ENCODE peak calls at places on chromosomes 6 and 20, in four cellular contexts. C is sigmoid colon, W is GM12878, O is ovary. K is an unnamed sample.

GRCh38 chr6:9140861-9141534 is 705.7 kb upstream of the SLC35B3 start:
- DNase-seq in C (no peak), W (no peak), O (no peak), K (no peak)

GRCh38 chr20:18647777-18648176 is 59.9 kb downstream of the DTD1 start:
- DNase-seq in C (peak), W (no peak), O (no peak), K (no peak)

GRCh38 chr6:170026272-170027110 is 264.4 kb downstream of the DLL1 start:
- DNase-seq in C (peak), W (no peak), O (peak), K (no peak)

GRCh38 chr6:79377830-79378460 is 143.5 kb upstream of the HMGN3 start:
- DNase-seq in C (no peak), W (no peak), O (no peak), K (no peak)

GRCh38 chr6:151451950-151452749 is at the start of gene RMND1:
- DNase-seq in C (peak), W (peak), O (peak), K (peak)

GRCh38 chr6:34425132-34425497 is 754 bp downstream of the RPS10 start:
- DNase-seq in C (no peak), W (no peak), O (no peak), K (no peak)

GRCh38 chr6:1615651-1616420 is 6.1 kb downstream of the FOXC1 start:
- DNase-seq in C (no peak), W (no peak), O (no peak), K (no peak)

GRCh38 chr6:154510144-154510905 is at the start of gene CNKSR3:
- DNase-seq in C (peak), W (no peak), O (peak), K (peak)

GRCh38 chr20:47282864-47283263 is 73.6 kb downstream of the ZMYND8 start:
- DNase-seq in C (peak), W (no peak), O (no peak), K (no peak)

GRCh38 chr6:38599261-38599660 is 40.5 kb downstream of the BTBD9 start:
- DNase-seq in C (no peak), W (no peak), O (no peak), K (no peak)

GRCh38 chr6:147660334-147661311 is 152.1 kb downstream of the SAMD5 start:
- DNase-seq in C (no peak), W (no peak), O (no peak), K (no peak)

GRCh38 chr20:22590662-22591061 is 6.3 kb upstream of the FOXA2 start:
- DNase-seq in C (no peak), W (no peak), O (no peak), K (no peak)

GRCh38 chr6:150153905-150154492 is 11.2 kb downstream of the PPP1R14C start:
- DNase-seq in C (no peak), W (no peak), O (no peak), K (no peak)

GRCh38 chr6:163490826-163491577 is 76.5 kb downstream of the QKI start:
- DNase-seq in C (peak), W (no peak), O (peak), K (peak)

GRCh38 chr6:52390361-52390727 is 28.4 kb downstream of the PAQR8 start:
- DNase-seq in C (no peak), W (peak), O (no peak), K (no peak)

GRCh38 chr6:124524821-124525220 is 437.4 kb upstream of the RNF217 start:
- DNase-seq in C (no peak), W (no peak), O (no peak), K (no peak)

GRCh38 chr6:124517339-124517738 is 444.9 kb upstream of the RNF217 start:
- DNase-seq in C (no peak), W (no peak), O (no peak), K (no peak)

DNA sequence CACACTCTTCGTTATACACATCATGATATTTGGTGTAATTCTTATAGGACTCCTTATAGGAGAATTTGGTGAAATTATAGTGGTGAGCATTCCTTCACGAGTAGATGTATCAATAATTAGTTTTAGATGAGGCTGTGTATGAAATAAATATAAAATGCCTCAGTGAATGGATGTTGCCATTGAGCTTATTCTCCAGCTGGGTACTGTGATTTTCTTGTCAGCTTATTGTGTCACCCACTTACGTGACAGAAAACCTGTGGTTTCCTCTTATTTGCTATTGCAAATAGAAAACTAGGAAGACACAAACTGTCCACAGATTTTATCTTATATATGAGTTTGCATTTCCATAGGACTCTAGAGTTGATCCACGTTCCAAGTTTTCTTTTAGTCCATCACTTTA is 439.9 kb upstream of the RNF217 start:
- DNase-seq in C (no peak), W (no peak), O (no peak), K (no peak)
- TF ChIP-seq EP300 in C (no peak), W (no peak), O (no peak), K (no peak)

DNA sequence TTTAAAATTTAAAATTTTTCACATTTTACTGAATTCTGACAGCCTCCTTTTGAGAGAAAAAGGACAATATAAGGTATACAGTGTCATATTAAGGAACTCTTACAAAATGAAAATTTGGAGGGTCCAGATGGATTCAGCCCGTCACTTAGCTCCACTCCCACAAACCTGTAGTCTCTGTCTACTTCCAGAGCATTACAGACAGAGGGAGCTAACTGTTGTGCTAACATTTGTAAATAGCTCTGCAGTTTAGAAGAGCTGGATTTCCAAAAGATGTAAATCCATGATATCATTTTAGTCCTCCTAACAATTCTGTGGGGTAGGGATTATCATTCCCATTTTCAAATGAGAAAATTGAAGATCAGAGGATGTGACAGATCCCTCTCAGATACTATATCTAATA is 16.1 kb upstream of the SERINC3 start:
- DNase-seq in C (no peak), W (no peak), O (no peak), K (no peak)
- TF ChIP-seq CTCF in C (peak), W (no peak), O (no peak), K (no peak)

GRCh38 chr6:125752773-125753172 is 3.3 kb downstream of the HEY2 start:
- DNase-seq in C (no peak), W (no peak), O (no peak), K (no peak)

GRCh38 chr6:125749112-125749863 is at the start of gene HEY2:
- DNase-seq in C (peak), W (peak), O (peak), K (peak)

GRCh38 chr6:125749864-125750691 is 646 bp downstream of the HEY2 start:
- DNase-seq in C (no peak), W (no peak), O (no peak), K (no peak)

GRCh38 chr6:125751334-125751916 is 2.0 kb downstream of the HEY2 start:
- DNase-seq in C (no peak), W (no peak), O (no peak), K (no peak)

GRCh38 chr6:125750692-125751333 is 1.4 kb downstream of the HEY2 start:
- DNase-seq in C (no peak), W (no peak), O (no peak), K (no peak)
- H3K4me3 ChIP-seq in C (no peak), W (no peak), O (no peak), K (peak)

DNA sequence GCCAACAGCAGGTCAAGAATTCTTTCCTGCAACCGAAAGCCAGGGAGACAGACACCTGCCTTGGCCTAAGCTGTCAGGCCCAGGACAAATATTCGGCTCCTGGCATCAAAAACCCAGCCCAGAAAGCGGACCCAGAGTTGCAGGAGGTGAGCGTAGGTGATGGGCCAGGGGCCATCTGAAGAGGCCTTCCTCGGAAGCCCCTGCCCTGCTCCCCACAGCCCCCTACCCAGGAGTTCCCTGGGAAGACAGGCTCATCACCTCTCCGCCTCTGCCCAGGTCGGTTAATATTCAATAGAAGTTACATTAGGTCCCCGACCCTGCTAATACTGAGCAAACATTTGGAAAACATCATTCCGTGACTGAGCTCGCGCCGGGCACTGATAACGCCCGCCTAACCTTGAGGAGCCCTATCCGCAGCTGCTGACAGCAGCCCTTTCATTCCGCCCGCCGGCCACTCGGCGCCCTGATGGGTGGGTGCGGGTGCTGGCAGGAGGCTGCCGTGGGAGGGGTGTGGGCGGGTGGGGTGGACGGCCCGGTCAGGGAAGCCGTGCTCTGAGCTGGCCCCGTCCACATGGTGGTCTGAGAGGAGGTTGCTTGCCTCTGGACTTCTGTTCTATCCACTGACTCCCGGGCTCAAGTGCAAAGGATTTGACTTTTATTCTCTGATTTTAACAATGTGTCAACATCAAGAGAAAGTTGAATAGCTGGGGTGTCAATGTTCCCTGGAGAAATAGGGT is 55.7 kb downstream of the HNF4A start:
- DNase-seq in C (no peak), W (no peak), O (peak), K (no peak)
- TF ChIP-seq EP300 in C (no peak), W (no peak), O (no peak), K (no peak)

GRCh38 chr20:49603209-49603627 is 35.3 kb upstream of the PTGIS start:
- DNase-seq in C (no peak), W (no peak), O (no peak), K (no peak)
- TF ChIP-seq CTCF in C (no peak), W (no peak), O (no peak), K (no peak)

DNA sequence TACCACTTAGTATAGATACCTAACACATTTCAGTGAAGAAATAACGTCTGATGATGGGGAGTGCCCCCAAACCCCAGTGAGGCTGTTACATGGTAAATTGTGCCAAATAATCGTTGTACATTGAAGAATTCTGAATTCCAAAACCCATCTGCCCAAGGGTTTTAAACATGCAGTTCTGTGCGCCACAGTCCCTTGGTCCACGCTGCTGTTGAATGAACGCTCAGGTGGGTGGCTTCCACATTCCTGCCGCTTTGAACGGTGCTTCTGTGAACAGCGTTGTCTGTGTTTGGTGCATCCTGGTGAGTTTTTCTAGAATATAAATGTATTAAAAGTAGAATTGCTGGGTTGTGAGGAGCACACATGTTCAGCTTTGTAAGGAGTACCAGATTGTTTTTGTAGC is 2.9 kb downstream of the GID8 start:
- DNase-seq in C (no peak), W (no peak), O (no peak), K (no peak)
- H3K4me3 ChIP-seq in C (no peak), W (no peak), O (no peak), K (no peak)

GRCh38 chr6:87382861-87383260 is 24.9 kb upstream of the CFAP206 start:
- DNase-seq in C (no peak), W (no peak), O (no peak), K (no peak)
- TF ChIP-seq EP300 in C (no peak), W (no peak), O (no peak), K (no peak)